ENCODE peak calls at places on chromosomes 4 and X, in five cellular contexts. Q, I, U, T and H are unnamed samples.
A peak's percentile ranks its signal among the peaks of the same experiment; 100 is the strongest.

GRCh38 chr4:4861592-4862551 is 2.4 kb downstream of the MSX1 start:
- DNase-seq in I (no peak), T (no peak), U (no peak), Q (no peak), H (no peak)

GRCh38 chr4:185797018-185797417 is 15.0 kb downstream of the SORBS2 start:
- DNase-seq in Q (peak; percentile 41), U (no peak), T (no peak), I (no peak), H (no peak)

GRCh38 chrX:85109235-85109634 is 105.6 kb downstream of the APOOL start:
- DNase-seq in Q (peak; percentile 48), U (peak; percentile 59), I (no peak), T (no peak), H (peak; percentile 66)

GRCh38 chr4:37830640-37831039 is 4.2 kb downstream of the PGM2 start:
- DNase-seq in U (no peak), I (no peak), T (no peak), Q (no peak), H (no peak)

GRCh38 chr4:131302108-131302507 is 1847.0 kb upstream of the PCDH10 start:
- DNase-seq in Q (no peak), T (peak; percentile 3), I (no peak), U (no peak), H (no peak)

GRCh38 chrX:68574240-68574639 is 73.2 kb upstream of the STARD8 start:
- DNase-seq in Q (no peak), U (no peak), I (no peak), T (no peak), H (no peak)

GRCh38 chr4:23572382-23572781 is 317.5 kb downstream of the PPARGC1A start:
- DNase-seq in Q (no peak), U (no peak), T (no peak), I (no peak), H (no peak)

GRCh38 chr4:13544556-13545393 is 467 bp upstream of the NKX3-2 start:
- DNase-seq in Q (peak; percentile 87), T (peak; percentile 91), U (peak; percentile 94), I (peak; percentile 64), H (peak; percentile 73)

GRCh38 chrX:124984140-124984813 is 335.4 kb upstream of the TEX13C start:
- DNase-seq in U (no peak), Q (no peak), T (no peak), I (no peak), H (no peak)

GRCh38 chr4:78534286-78534955 is 17.1 kb upstream of the ANXA3 start:
- DNase-seq in I (peak; percentile 28), Q (no peak), T (no peak), U (no peak), H (no peak)

GRCh38 chr4:5734841-5735240 is 23.8 kb downstream of the EVC start:
- DNase-seq in I (no peak), U (no peak), T (no peak), Q (no peak), H (no peak)

GRCh38 chr4:75637176-75637575 is 6.8 kb upstream of the CDKL2 start:
- DNase-seq in U (no peak), Q (no peak), T (no peak), I (peak; percentile 59), H (no peak)

GRCh38 chr4:5863461-5864113 is 29.3 kb downstream of the CRMP1 start:
- DNase-seq in U (no peak), Q (no peak), I (peak; percentile 96), T (no peak), H (peak; percentile 30)

GRCh38 chr4:11548529-11549176 is 120.0 kb upstream of the HS3ST1 start:
- DNase-seq in Q (no peak), U (no peak), I (peak; percentile 34), T (no peak), H (peak; percentile 11)

GRCh38 chr4:75630174-75630931 is at the start of gene CDKL2:
- DNase-seq in I (no peak), U (no peak), T (peak; percentile 62), Q (peak; percentile 96), H (peak; percentile 89)

GRCh38 chr4:105966046-105966445 is 70.8 kb downstream of the NPNT start:
- DNase-seq in I (peak; percentile 52), U (no peak), T (no peak), Q (no peak), H (no peak)

GRCh38 chr4:4923208-4923607 is 63.7 kb downstream of the MSX1 start:
- DNase-seq in Q (no peak), T (no peak), U (no peak), I (no peak), H (no peak)

GRCh38 chr4:16085822-16086221 is 2.0 kb upstream of the PROM1 start:
- DNase-seq in U (no peak), T (no peak), I (no peak), Q (no peak), H (no peak)

GRCh38 chr4:85932371-85933305 is 427.2 kb downstream of the MAPK10 start:
- DNase-seq in I (no peak), U (no peak), Q (no peak), T (no peak), H (no peak)

GRCh38 chr4:136634121-136634520 is 898.2 kb downstream of the PCDH18 start:
- DNase-seq in I (no peak), U (no peak), Q (peak; percentile 24), T (no peak), H (no peak)

GRCh38 chr4:89048906-89049601 is 7.9 kb downstream of the FAM13A start:
- DNase-seq in T (no peak), Q (no peak), U (no peak), I (peak; percentile 41), H (no peak)

GRCh38 chr4:18842431-18842830 is 820.9 kb upstream of the LCORL start:
- DNase-seq in I (no peak), T (no peak), Q (no peak), U (no peak), H (no peak)

GRCh38 chrX:104318330-104319009 is 63.7 kb upstream of the ESX1 start:
- DNase-seq in T (no peak), I (peak; percentile 57), Q (no peak), U (no peak), H (peak; percentile 79)

GRCh38 chr4:88008624-88009235 is 1.3 kb downstream of the PKD2 start:
- DNase-seq in I (no peak), T (no peak), U (no peak), Q (peak; percentile 43), H (peak; percentile 4)

GRCh38 chr4:43651991-43652390 is 759.5 kb downstream of the GRXCR1 start:
- DNase-seq in U (no peak), Q (no peak), I (no peak), T (no peak), H (no peak)

GRCh38 chr4:30744386-30744785 is 24.2 kb downstream of the PCDH7 start:
- DNase-seq in U (no peak), T (no peak), I (no peak), Q (peak; percentile 12), H (no peak)

GRCh38 chr4:87901426-87901825 is 68.7 kb downstream of the MEPE start:
- DNase-seq in T (no peak), I (no peak), U (no peak), Q (peak; percentile 52), H (no peak)

GRCh38 chrX:42694260-42694815 is 83.6 kb downstream of the PPP1R2C start:
- DNase-seq in T (no peak), Q (no peak), U (no peak), I (no peak), H (no peak)

DNA sequence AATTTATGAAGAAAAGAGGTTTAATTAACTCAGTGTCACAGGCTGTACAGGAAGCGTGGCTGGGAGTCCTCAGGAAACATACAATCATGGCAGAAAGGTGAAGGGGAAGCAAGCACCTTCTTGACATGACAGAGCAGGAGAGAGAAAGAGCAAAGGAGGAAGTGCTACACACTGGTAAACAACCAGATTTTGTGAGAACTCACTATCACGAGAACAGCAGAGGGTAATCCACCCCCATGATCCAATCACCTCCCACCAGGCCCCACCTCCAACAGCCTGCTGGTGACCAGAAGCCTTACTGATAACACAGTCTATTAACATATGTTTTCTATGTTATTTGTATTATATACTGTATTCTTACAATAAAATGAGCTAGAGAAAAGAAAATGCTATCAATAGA is 254.8 kb downstream of the PCDH10 start:
- DNase-seq in U (no peak), I (no peak), T (no peak), Q (no peak), H (no peak)
- TF ChIP-seq RFX5 in U (no peak), I (no peak), T (no peak), Q (no peak), H (no peak)

GRCh38 chrX:48467331-48467761 is 2.7 kb downstream of the SLC38A5 start:
- DNase-seq in T (no peak), I (no peak), U (peak; percentile 60), Q (no peak), H (no peak)

GRCh38 chrX:48470833-48471118 is 716 bp upstream of the SLC38A5 start:
- DNase-seq in Q (no peak), I (no peak), U (no peak), T (no peak), H (no peak)

GRCh38 chrX:48468247-48468671 is 1.8 kb downstream of the SLC38A5 start:
- DNase-seq in Q (no peak), T (no peak), I (no peak), U (peak; percentile 77), H (no peak)

GRCh38 chrX:48470110-48470832 is at the start of gene SLC38A5:
- DNase-seq in Q (no peak), T (no peak), I (no peak), U (peak; percentile 76), H (no peak)

DNA sequence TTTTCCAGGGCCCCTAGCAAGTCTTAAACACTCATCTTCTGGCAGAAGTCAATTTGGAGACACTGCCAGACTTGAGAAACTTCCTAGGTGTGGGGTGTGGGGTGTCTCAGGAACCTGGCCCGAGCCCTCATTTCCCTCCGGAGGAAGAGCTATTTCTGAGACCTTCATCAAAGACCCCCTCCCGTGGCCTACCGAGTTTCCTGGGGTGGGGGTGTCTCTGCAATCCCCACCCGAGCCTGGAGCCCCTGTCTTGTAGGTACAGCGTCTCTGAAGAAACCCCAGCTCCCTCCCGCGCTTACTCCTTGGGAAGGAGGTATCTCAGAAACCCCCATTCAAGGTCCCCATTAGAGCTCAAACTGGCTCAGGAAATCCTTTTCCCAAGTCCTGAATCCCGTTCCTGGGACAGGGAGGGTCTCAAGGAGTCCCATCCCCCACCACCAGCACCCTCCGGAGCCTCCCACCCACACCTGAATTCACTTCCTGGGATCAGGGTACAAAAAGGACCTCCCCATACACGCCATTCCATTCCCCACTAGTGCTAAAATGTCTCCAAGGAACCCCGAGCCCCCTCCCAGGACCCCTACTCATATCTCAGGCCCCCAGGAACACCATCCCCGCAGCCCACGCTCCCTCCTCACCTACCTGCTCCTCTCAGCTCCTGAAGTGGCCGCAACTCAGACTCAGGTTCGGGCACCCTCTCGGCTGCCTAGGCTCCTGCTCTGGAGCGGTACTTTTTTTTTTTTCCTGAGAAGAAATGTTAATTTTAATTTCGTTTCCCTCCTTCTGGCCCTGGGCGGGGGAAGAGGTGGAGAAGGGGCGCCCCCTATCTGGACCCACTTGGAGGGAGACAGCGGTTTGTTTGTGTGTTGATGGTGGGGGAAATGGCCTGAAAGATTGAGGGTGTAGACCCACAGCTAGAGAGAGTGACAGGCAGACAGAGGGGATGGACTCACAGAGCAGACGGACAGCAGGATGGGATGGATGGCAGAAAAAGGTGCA is 1.1 kb downstream of the SLC38A5 start:
- DNase-seq in U (peak; percentile 40), T (no peak), I (no peak), Q (no peak), H (no peak)
- TF ChIP-seq CTCF in U (peak; percentile 48), T (peak; percentile 39), I (no peak), Q (no peak), H (no peak)

GRCh38 chrX:72009731-72010130 is 99.1 kb downstream of the NHSL2 start:
- DNase-seq in T (no peak), I (no peak), U (no peak), Q (no peak), H (no peak)
- TF ChIP-seq RFX5 in T (no peak), I (no peak), U (no peak), Q (no peak), H (no peak)

GRCh38 chrX:112048707-112049106 is 33.9 kb downstream of the TRPC5 start:
- DNase-seq in Q (no peak), T (no peak), U (no peak), I (no peak), H (no peak)

GRCh38 chrX:112043997-112044396 is 38.6 kb downstream of the TRPC5 start:
- DNase-seq in U (peak; percentile 5), I (peak; percentile 15), Q (peak; percentile 14), T (no peak), H (no peak)
- TF ChIP-seq CTCF in U (peak; percentile 4), I (peak; percentile 39), Q (peak; percentile 43), T (no peak), H (peak; percentile 37)